ENCODE peak calls at places on chromosomes 6 and 20, in four cellular contexts. A is fibroblast of pulmonary artery, X is neuronal stem cell, M is mucosa of descending colon. E is an unnamed sample.

GRCh38 chr6:124297507-124297906 is 493.8 kb downstream of the NKAIN2 start:
- DNase-seq in A (no peak), X (no peak), M (no peak), E (no peak)

GRCh38 chr20:33693741-33694645 is 7.8 kb upstream of the E2F1 start:
- DNase-seq in A (no peak), X (no peak), M (no peak), E (no peak)

GRCh38 chr6:81241126-81241525 is 511.4 kb downstream of the TENT5A start:
- DNase-seq in A (peak), X (no peak), M (no peak), E (no peak)

GRCh38 chr6:137870744-137871247 is 3.7 kb downstream of the TNFAIP3 start:
- DNase-seq in A (peak), X (no peak), M (no peak), E (no peak)

GRCh38 chr6:150813993-150814359 is 51.5 kb upstream of the MTHFD1L start:
- DNase-seq in A (peak), X (no peak), M (no peak), E (peak)

GRCh38 chr6:130027948-130028347 is 9.6 kb downstream of the L3MBTL3 start:
- DNase-seq in A (no peak), X (no peak), M (no peak), E (no peak)

GRCh38 chr6:99501762-99502161 is 13.5 kb downstream of the USP45 start:
- DNase-seq in A (no peak), X (no peak), M (no peak), E (no peak)

GRCh38 chr6:37705239-37706051 is 7.8 kb upstream of the MDGA1 start:
- DNase-seq in A (peak), X (peak), M (peak), E (peak)

GRCh38 chr20:51216850-51217249 is 193.9 kb upstream of the KCNG1 start:
- DNase-seq in A (no peak), X (no peak), M (no peak), E (no peak)

GRCh38 chr6:41538556-41539182 is 7.5 kb upstream of the FOXP4 start:
- DNase-seq in A (peak), X (no peak), M (no peak), E (peak)

GRCh38 chr6:34610819-34611477 is 54.8 kb upstream of the SPDEF start:
- DNase-seq in A (peak), X (no peak), M (no peak), E (peak)

GRCh38 chr20:47502801-47503239 is 1.1 kb downstream of the NCOA3 start:
- DNase-seq in A (peak), X (peak), M (no peak), E (peak)

GRCh38 chr20:17835240-17835940 is 133.2 kb downstream of the SNX5 start:
- DNase-seq in A (peak), X (no peak), M (no peak), E (peak)

GRCh38 chr6:163356324-163356723 is 58.2 kb upstream of the QKI start:
- DNase-seq in A (peak), X (no peak), M (peak), E (peak)

GRCh38 chr6:130520235-130520634 is 154.4 kb downstream of the TMEM200A start:
- DNase-seq in A (no peak), X (no peak), M (no peak), E (no peak)

GRCh38 chr20:41650221-41650948 is 32.2 kb upstream of the CHD6 start:
- DNase-seq in A (no peak), X (no peak), M (no peak), E (no peak)

GRCh38 chr6:157674061-157674460 is 149.0 kb upstream of the SNX9 start:
- DNase-seq in A (no peak), X (no peak), M (no peak), E (no peak)

GRCh38 chr20:62030834-62031434 is 34.7 kb downstream of the TAF4 start:
- DNase-seq in A (no peak), X (no peak), M (no peak), E (no peak)

GRCh38 chr6:157521665-157522335 is 140.8 kb downstream of the ZDHHC14 start:
- DNase-seq in A (peak), X (no peak), M (no peak), E (no peak)

GRCh38 chr6:162173448-162173847 is 554.1 kb downstream of the PRKN start:
- DNase-seq in A (no peak), X (no peak), M (no peak), E (no peak)

GRCh38 chr6:122839906-122840305 is 50.8 kb downstream of the SMPDL3A start:
- DNase-seq in A (no peak), X (no peak), M (no peak), E (no peak)

GRCh38 chr6:5081955-5082354 is 3.2 kb upstream of the PPP1R3G start:
- DNase-seq in A (no peak), X (no peak), M (no peak), E (no peak)
- H3K4me3 ChIP-seq in A (no peak), X (no peak), M (no peak), E (no peak)

GRCh38 chr6:31652925-31653724 is 664 bp upstream of the BAG6 start:
- DNase-seq in A (no peak), X (peak), M (peak), E (no peak)
- H3K4me3 ChIP-seq in A (peak), X (peak), M (peak), E (peak)

DNA sequence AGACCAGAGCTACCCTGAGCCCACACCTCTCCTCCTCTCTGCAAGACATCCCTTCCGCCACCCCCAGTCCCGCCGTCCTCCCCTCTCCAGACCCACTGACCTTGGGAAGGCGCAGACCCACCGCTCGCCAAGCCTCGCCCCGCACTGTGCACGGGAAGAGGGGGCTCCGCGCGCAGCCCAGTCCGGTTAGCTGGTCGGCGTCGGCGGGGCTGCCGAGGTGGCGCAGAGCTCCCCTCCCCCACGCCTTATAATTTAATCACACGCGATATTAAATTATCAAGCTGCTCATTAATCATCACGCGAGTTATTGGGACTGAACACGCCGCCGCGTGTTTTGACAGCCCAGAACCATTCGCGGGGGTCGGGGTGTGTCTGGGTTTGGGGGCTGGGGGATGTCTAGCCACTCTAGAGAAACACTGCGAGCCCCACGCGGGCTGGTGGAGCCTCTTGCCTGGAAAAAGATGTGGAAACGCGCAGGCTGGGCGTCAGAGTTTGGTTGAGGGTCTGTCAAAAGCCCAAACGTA is at the start of gene LINC00237:
- DNase-seq in A (no peak), X (no peak), M (no peak), E (no peak)
- H3K4me3 ChIP-seq in A (no peak), X (no peak), M (no peak), E (no peak)

GRCh38 chr6:20464041-20464440 is 62.4 kb downstream of the E2F3 start:
- DNase-seq in A (no peak), X (no peak), M (no peak), E (no peak)

GRCh38 chr6:20463396-20463795 is 61.7 kb downstream of the E2F3 start:
- DNase-seq in A (no peak), X (no peak), M (no peak), E (no peak)

GRCh38 chr6:20464847-20465246 is 63.2 kb downstream of the E2F3 start:
- DNase-seq in A (no peak), X (no peak), M (no peak), E (no peak)

GRCh38 chr6:20468179-20468578 is 66.1 kb upstream of the CDKAL1 start:
- DNase-seq in A (no peak), X (no peak), M (no peak), E (no peak)

GRCh38 chr6:20467437-20467836 is 65.8 kb downstream of the E2F3 start:
- DNase-seq in A (no peak), X (no peak), M (no peak), E (no peak)
- H3K4me3 ChIP-seq in A (no peak), X (no peak), M (no peak), E (no peak)

DNA sequence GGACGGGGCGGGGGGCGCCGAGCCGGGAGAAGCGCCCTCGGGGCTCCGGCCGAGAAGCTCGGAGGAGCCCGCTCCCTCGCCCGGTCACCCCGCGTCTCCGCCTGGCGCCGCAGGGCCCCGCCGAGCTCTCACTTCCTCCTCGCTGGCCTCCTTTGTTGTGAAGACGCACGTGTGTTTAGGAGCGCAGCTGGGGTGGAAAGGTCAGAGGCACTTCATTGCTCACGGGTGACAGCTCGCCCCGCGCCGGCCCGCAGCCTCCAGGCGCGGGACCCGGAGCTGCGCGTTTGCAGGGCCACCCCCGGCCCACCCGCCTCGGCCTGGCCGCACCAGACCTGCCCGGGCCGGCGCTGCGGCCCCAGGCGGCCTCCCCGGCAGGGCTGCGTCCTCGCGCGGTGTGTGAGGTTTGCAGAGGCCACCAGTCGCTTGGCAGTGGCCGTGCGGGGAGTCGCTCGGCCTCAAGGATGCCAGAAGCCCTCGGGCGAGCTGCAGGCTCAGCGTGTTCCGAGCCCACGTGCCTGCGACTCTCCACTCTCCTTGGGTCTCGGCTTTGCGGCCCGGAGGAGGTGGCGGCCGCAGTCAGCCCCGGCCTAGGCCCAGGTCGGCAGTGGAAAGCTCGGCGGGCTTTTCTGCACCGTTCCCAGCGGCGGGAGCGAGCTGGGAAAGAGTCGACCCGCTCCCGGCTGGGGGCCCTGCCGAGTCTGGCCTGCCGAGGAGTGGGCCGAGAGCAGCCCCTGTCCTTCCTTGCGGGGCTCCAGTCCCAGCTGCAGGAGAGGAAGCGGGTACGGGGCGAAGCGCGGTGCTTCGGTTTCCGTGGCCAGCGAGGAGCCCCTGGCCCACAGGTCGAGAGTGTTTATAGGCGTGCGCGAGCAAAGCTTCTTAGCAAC is 5.3 kb downstream of the FOXC1 start:
- DNase-seq in A (no peak), X (no peak), M (peak), E (no peak)
- H3K4me3 ChIP-seq in A (no peak), X (peak), M (no peak), E (peak)

GRCh38 chr6:27129095-27129815 is 118.2 kb upstream of the PRSS16 start:
- DNase-seq in A (no peak), X (no peak), M (no peak), E (no peak)
- H3K4me3 ChIP-seq in A (no peak), X (no peak), M (no peak), E (no peak)

DNA sequence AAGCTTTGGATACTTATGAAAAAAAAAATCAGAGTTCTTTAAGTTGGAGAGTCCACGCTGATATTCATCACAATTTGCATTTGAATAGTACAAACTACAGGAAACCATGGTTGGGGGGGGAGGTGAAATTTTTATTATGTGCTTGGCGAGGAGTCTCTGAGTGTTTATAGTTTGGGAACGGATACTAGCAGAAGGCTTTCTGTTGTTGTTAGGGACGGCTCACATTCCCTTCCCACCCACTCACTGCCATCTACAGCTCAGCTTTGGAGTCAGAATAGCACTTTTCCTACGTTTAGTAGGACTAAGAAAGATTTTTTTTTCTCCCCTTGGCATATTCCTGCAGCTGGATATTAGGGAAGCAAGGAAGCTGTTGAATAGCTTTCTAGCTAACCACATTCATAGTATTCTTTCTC is 235.0 kb upstream of the ZNF217 start:
- DNase-seq in A (peak), X (no peak), M (no peak), E (peak)
- H3K4me3 ChIP-seq in A (peak), X (no peak), M (no peak), E (peak)

GRCh38 chr6:158708239-158708638 is 58.4 kb downstream of the SYTL3 start:
- DNase-seq in A (peak), X (no peak), M (no peak), E (peak)

GRCh38 chr6:158707120-158707519 is 57.3 kb downstream of the SYTL3 start:
- DNase-seq in A (peak), X (no peak), M (no peak), E (peak)

GRCh38 chr6:158706369-158706982 is 56.6 kb downstream of the SYTL3 start:
- DNase-seq in A (peak), X (no peak), M (no peak), E (peak)

GRCh38 chr6:158709809-158710208 is 60.0 kb downstream of the SYTL3 start:
- DNase-seq in A (no peak), X (no peak), M (no peak), E (no peak)

DNA sequence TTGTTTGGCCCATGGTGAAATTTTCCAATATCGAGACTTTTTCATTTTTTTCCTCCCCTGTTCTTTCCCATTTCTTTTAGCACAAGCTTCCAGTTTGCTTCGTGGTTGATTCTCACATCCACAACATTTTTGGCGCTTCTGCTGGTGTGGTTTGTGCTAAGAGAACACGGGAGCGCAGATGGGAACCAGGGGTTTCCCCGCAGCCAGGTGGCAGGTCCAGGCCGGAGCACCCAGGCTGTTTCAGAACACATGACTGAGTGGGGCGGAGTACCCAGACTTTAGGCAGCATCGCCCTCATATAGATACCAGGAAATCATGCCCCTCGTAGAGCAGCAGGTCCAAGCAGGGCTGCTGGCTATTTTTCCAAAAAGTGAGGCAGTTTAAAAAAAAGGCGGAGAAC is 58.0 kb downstream of the SYTL3 start:
- DNase-seq in A (peak), X (no peak), M (no peak), E (peak)
- H3K4me3 ChIP-seq in A (no peak), X (no peak), M (no peak), E (no peak)

E was measured in choroid plexus epithelial cell.